ENCODE peak calls at places on chromosomes 12 and 14, in eight cellular contexts. S is body of pancreas, Y is esophagus squamous epithelium, G is A549, Z is GM12891, U is prostate gland, R is heart left ventricle, J is stomach. H is an unnamed sample.

GRCh38 chr12:95918194-95918993 is 24.0 kb downstream of the CCDC38 start:
- DNase-seq in S (peak), Y (no peak), G (peak), Z (peak), U (peak), R (no peak), J (peak), H (peak)

GRCh38 chr12:48583728-48584127 is 13.9 kb upstream of the LALBA start:
- DNase-seq in S (no peak), Y (no peak), G (no peak), Z (no peak), U (no peak), R (no peak), J (no peak), H (no peak)

GRCh38 chr12:52042706-52043385 is 8.4 kb upstream of the NR4A1 start:
- DNase-seq in S (no peak), Y (no peak), G (no peak), Z (no peak), U (no peak), R (no peak), J (no peak), H (no peak)

GRCh38 chr12:111328138-111328537 is 40.8 kb downstream of the PHETA1 start:
- DNase-seq in S (no peak), Y (no peak), G (no peak), Z (no peak), U (no peak), R (no peak), J (no peak), H (no peak)

GRCh38 chr14:83120187-83120586 is 1586.5 kb upstream of the SEL1L start:
- DNase-seq in S (no peak), Y (no peak), G (no peak), Z (no peak), U (no peak), R (no peak), J (no peak), H (peak)

GRCh38 chr12:42770261-42770660 is 180.7 kb upstream of the PRICKLE1 start:
- DNase-seq in S (no peak), Y (no peak), G (no peak), Z (no peak), U (no peak), R (no peak), J (no peak), H (no peak)

GRCh38 chr14:98203421-98203820 is 1068.6 kb downstream of the BCL11B start:
- DNase-seq in S (no peak), Y (no peak), G (no peak), Z (no peak), U (no peak), R (no peak), J (no peak), H (no peak)

GRCh38 chr14:59509101-59509500 is 24.8 kb downstream of the JKAMP start:
- DNase-seq in S (no peak), Y (no peak), G (no peak), Z (no peak), U (no peak), R (no peak), J (no peak), H (no peak)

GRCh38 chr12:112901271-112901670 is 5.5 kb upstream of the OAS1 start:
- DNase-seq in S (no peak), Y (no peak), G (no peak), Z (no peak), U (no peak), R (no peak), J (peak), H (no peak)

GRCh38 chr14:68246074-68246980 is 426.7 kb downstream of the RAD51B start:
- DNase-seq in S (peak), Y (no peak), G (no peak), Z (no peak), U (no peak), R (no peak), J (no peak), H (no peak)

GRCh38 chr14:23136566-23137133 is 17.6 kb upstream of the CEBPE start:
- DNase-seq in S (no peak), Y (no peak), G (no peak), Z (no peak), U (no peak), R (no peak), J (no peak), H (no peak)

GRCh38 chr12:96190403-96191170 is 3.6 kb upstream of the ELK3 start:
- DNase-seq in S (no peak), Y (no peak), G (no peak), Z (no peak), U (no peak), R (no peak), J (no peak), H (peak)

GRCh38 chr14:64910847-64911495 is 3.3 kb upstream of the CHURC1 start:
- DNase-seq in S (no peak), Y (no peak), G (peak), Z (no peak), U (no peak), R (no peak), J (no peak), H (peak)

GRCh38 chr12:130977046-130977758 is 23.5 kb downstream of the ADGRD1 start:
- DNase-seq in S (no peak), Y (no peak), G (no peak), Z (no peak), U (no peak), R (no peak), J (no peak), H (no peak)

GRCh38 chr14:92560106-92560865 is 46.7 kb downstream of the RIN3 start:
- DNase-seq in S (no peak), Y (no peak), G (no peak), Z (no peak), U (no peak), R (no peak), J (no peak), H (no peak)

DNA sequence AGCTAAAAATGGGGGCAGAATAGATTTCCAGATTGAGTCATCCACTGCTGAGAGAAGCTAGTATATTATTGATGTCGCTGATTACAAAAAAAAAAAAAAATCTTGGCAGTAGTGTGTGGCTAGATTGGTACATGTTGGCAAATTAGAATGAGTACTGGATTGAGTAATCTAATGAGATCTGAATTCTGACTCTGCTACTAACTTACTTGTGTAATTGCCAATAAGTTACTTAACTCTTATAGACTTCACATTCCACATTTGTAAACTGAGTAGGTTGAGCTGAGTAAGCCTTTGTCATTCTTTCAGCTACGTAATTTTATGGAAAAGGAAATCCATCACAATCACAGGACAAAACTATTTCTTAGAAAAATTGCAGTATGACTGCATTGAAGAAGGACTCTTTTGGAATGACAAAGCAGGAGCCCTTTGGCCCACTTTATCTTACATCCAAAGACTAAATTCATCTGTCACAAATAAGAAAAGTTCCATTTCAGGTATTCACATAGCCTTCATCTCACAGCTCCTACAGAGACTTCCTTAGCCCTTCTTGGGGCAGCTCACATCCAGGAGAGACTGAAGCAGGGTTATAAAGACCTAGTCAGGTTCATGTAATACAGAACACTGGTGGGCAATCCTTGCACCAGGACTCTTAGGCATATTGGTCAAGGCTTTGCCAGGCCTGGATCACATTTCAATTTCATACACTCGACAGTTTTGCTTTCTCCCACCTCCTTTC is 197.3 kb upstream of the CPNE8 start:
- DNase-seq in S (no peak), Y (no peak), G (no peak), Z (no peak), U (no peak), R (no peak), J (no peak), H (no peak)
- TF ChIP-seq POLR2A in S (no peak), Y (no peak), G (no peak), Z (no peak), U (no peak), R (no peak), J (no peak), H (no peak)

DNA sequence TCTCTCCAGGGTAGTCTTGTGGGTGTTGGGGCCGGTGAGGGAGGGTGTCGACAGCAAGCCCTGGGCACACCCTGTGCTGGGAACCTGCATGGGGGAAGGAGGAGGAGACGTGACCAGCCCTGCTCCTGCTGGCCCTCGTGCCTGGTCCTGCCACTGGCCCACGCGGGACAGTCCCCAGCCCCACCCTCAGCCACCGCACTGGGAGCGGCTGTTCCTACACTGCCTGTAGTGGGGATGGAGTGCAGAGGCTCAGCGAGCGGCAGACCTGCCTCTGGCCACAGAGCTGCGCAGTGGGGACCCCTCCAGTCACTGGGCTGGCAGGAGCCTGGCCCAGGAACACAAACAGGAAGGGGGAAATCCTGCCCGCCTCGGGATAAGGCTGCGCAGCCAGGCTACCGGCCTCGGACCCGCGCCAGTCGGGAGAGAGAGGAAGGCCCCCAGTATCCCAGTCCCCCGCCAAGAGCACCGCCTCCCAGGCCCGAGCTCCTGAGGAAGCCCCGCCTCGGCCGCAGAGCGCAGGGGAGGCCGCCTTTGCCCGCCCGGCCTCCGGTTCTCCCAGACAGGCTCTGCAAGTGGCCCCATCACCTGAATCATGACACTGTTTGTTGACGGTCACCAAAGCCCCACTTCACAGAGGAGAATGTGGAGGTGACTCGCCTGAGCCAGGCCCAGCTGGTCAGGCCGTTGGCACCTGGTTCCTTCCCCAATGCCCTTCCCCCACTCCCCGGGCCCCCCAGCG is 10.6 kb downstream of the AHNAK2 start:
- DNase-seq in S (no peak), Y (no peak), G (no peak), Z (no peak), U (peak), R (peak), J (peak), H (no peak)
- TF ChIP-seq POLR2A in S (no peak), Y (no peak), G (no peak), Z (no peak), U (peak), R (no peak), J (no peak), H (no peak)

DNA sequence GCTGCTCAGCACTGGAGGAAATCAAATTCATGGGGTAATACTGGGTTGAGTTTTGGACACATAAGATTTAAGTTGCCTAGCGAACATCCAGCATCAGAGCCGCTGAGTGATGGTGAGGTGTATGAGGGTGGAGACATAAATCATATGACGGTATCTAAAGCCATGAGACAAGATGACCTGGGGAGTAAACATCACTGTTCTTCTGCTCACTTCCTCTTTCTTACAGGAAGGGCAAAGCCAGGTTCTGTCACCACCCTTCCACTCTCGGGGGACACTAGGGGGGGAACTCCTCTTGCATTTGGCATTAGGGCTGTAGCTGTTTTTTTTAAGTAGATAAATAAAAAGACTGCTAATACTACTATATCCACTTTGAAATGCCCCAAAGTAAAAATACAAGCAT is 24.0 kb downstream of the PRDM4 start:
- DNase-seq in S (no peak), Y (no peak), G (no peak), Z (peak), U (no peak), R (no peak), J (no peak), H (no peak)
- TF ChIP-seq POLR2A in S (no peak), Y (no peak), G (no peak), Z (no peak), U (no peak), R (no peak), J (no peak), H (no peak)

DNA sequence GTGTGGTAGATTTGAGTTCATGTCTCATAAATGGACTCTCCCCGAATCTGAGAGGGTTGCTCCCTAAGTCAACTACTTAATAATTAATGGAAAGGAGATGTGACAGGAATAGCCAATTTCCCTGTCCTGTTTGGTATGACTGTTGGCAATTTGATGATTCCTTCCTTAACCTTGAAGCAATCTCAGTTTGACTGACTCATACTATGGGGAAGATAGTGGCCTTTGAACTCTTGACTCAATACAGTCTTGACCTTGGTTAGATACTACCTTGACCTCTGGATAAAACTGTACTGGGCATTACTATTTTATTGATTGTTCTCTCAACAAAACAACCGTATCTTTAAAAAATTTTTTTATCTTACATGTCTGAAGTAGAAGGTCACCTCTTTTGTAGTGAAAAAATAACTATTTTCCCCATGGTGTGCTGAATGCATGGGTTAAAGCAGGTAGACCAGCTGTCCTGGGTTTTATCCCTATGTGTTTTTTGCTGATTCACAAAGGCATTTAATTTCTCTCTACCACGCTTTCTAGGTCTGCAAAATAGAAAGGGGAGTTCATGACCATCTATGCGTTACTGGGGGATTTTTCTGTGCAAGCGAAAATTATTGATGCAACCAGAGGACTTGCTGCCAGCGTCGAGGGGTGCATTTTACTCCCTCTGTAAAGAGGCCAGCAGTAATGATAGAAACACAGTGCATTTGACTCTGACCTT is 80.1 kb downstream of the ETV6 start:
- DNase-seq in S (no peak), Y (no peak), G (no peak), Z (no peak), U (no peak), R (no peak), J (no peak), H (no peak)
- TF ChIP-seq POLR2A in S (no peak), Y (no peak), G (no peak), Z (peak), U (no peak), R (no peak), J (no peak), H (no peak)

GRCh38 chr14:61240206-61240605 is 40.9 kb downstream of the TMEM30B start:
- DNase-seq in S (no peak), Y (no peak), G (no peak), Z (no peak), U (no peak), R (no peak), J (no peak), H (no peak)
- TF ChIP-seq POLR2A in S (no peak), Y (no peak), G (no peak), Z (no peak), U (no peak), R (no peak), J (no peak), H (no peak)

DNA sequence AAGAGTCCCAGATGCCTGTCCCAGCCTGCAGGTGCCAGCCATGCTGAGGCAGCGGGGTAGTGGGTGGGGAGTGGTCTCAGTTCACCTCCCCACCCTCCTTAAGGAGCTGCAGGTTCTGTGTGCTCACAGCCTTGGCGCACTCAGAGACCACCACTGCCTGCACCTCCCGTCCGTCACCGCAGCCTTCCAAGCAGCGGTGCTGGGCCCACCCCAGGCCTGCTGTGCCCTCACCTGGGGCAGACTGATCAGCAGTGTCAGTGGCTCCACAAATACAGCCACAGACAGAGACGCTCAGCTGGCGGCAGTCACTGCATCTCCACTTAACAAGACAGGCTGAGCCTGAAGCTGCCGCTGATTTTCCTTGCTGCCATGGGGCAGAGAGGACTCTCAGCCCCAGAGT is 120.2 kb downstream of the RFLNA start:
- DNase-seq in S (no peak), Y (no peak), G (no peak), Z (no peak), U (no peak), R (no peak), J (no peak), H (no peak)
- TF ChIP-seq POLR2A in S (no peak), Y (no peak), G (no peak), Z (no peak), U (no peak), R (no peak), J (no peak), H (no peak)

GRCh38 chr14:105844810-105845724 is 318.7 kb downstream of the TMEM121 start:
- DNase-seq in S (peak), Y (no peak), G (no peak), Z (no peak), U (no peak), R (no peak), J (no peak), H (no peak)

GRCh38 chr14:105847400-105847799 is 321.0 kb downstream of the TMEM121 start:
- DNase-seq in S (peak), Y (no peak), G (no peak), Z (no peak), U (no peak), R (no peak), J (no peak), H (no peak)

GRCh38 chr14:105846312-105846711 is 319.9 kb downstream of the TMEM121 start:
- DNase-seq in S (no peak), Y (no peak), G (no peak), Z (no peak), U (no peak), R (no peak), J (no peak), H (no peak)

GRCh38 chr14:105844047-105844630 is 317.8 kb downstream of the TMEM121 start:
- DNase-seq in S (no peak), Y (no peak), G (no peak), Z (no peak), U (no peak), R (no peak), J (no peak), H (no peak)

GRCh38 chr14:105845725-105846309 is 319.4 kb downstream of the TMEM121 start:
- DNase-seq in S (no peak), Y (no peak), G (no peak), Z (no peak), U (no peak), R (no peak), J (no peak), H (no peak)
- TF ChIP-seq POLR2A in S (no peak), Y (no peak), G (no peak), Z (peak), U (no peak), R (no peak), J (no peak), H (no peak)

GRCh38 chr12:7934153-7934552 is 1.8 kb downstream of the SLC2A3 start:
- DNase-seq in S (no peak), Y (no peak), G (no peak), Z (no peak), U (no peak), R (no peak), J (no peak), H (no peak)

GRCh38 chr12:7934560-7935463 is 1.2 kb downstream of the SLC2A3 start:
- DNase-seq in S (no peak), Y (no peak), G (no peak), Z (no peak), U (no peak), R (no peak), J (no peak), H (no peak)

GRCh38 chr12:7937867-7938506 is 2.0 kb upstream of the SLC2A3 start:
- DNase-seq in S (no peak), Y (no peak), G (peak), Z (no peak), U (no peak), R (no peak), J (no peak), H (no peak)

GRCh38 chr12:7935464-7935772 is 569 bp downstream of the SLC2A3 start:
- DNase-seq in S (no peak), Y (no peak), G (no peak), Z (no peak), U (no peak), R (no peak), J (no peak), H (no peak)

DNA sequence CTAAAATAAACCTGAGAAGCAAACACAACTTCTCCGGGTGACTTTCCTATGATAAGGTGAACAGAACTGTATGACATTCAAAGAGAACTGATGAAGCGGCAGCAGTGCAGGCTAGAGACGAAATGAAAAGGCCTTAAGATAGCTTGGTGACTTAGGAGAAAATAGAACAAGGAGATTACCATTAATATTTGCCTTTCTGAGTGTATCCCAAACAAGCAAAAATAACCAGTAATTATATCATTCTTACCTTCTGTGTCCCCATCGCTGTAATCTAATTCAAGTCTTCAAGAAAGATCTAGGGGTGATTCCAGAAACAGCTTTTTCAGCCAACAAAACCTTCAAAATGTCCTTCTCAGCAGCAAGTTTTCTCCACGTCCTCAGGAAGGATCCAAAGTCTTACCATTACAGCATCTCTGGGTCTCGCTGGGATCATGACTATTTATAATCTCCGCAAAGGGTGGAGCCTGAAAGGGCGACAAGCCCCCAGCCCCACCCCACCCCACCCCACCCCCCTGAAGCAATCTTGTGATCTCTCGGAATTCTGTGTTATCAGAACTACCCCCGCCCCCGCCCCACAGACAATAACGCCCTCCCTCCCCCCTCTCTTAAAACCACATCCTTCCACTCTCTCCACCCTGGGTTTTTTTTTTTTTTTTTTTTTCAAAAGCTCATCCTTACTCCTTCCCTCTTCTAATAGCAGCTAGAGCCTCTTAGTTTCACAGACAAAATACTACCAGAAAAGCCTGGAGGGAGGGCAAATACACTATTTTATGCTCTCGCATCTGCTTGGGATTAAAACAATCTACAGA is at the start of gene SLC2A3:
- DNase-seq in S (no peak), Y (peak), G (peak), Z (peak), U (no peak), R (peak), J (peak), H (peak)
- TF ChIP-seq POLR2A in S (peak), Y (no peak), G (peak), Z (peak), U (peak), R (peak), J (peak), H (peak)